ENCODE peak calls at places on chromosome 20, in four cellular contexts. I, U, T and O are unnamed samples.
A peak's percentile ranks its signal among the peaks of the same experiment; 100 is the strongest.

GRCh38 chr20:57395111-57395959 is 4.1 kb downstream of the RBM38 start:
- DNase-seq in U (peak; percentile 66), T (no peak), I (peak; percentile 53), O (peak; percentile 91)

GRCh38 chr20:24665741-24666191 is 196.3 kb downstream of the SYNDIG1 start:
- DNase-seq in U (no peak), I (no peak), T (no peak), O (no peak)

GRCh38 chr20:10185741-10186558 is 32.7 kb upstream of the SNAP25 start:
- DNase-seq in T (no peak), U (no peak), I (no peak), O (no peak)

GRCh38 chr20:49799698-49800097 is 12.9 kb upstream of the SLC9A8 start:
- DNase-seq in T (no peak), I (no peak), U (no peak), O (no peak)

GRCh38 chr20:14335122-14335521 is 2.3 kb downstream of the FLRT3 start:
- DNase-seq in T (no peak), U (no peak), I (no peak), O (no peak)

GRCh38 chr20:36167826-36168634 is 13.5 kb downstream of the EPB41L1 start:
- DNase-seq in T (no peak), U (no peak), I (peak; percentile 84), O (no peak)

GRCh38 chr20:39861381-39861780 is 827.7 kb downstream of the MAFB start:
- DNase-seq in T (no peak), U (no peak), I (no peak), O (no peak)

GRCh38 chr20:3805594-3806264 is 9.6 kb downstream of the CDC25B start:
- DNase-seq in T (no peak), U (no peak), I (peak; percentile 50), O (no peak)

GRCh38 chr20:37243937-37244571 is 17.6 kb downstream of the GHRH start:
- DNase-seq in U (no peak), I (no peak), T (no peak), O (no peak)

GRCh38 chr20:3224681-3225421 is 14.1 kb downstream of the SLC4A11 start:
- DNase-seq in U (no peak), I (no peak), T (no peak), O (no peak)

DNA sequence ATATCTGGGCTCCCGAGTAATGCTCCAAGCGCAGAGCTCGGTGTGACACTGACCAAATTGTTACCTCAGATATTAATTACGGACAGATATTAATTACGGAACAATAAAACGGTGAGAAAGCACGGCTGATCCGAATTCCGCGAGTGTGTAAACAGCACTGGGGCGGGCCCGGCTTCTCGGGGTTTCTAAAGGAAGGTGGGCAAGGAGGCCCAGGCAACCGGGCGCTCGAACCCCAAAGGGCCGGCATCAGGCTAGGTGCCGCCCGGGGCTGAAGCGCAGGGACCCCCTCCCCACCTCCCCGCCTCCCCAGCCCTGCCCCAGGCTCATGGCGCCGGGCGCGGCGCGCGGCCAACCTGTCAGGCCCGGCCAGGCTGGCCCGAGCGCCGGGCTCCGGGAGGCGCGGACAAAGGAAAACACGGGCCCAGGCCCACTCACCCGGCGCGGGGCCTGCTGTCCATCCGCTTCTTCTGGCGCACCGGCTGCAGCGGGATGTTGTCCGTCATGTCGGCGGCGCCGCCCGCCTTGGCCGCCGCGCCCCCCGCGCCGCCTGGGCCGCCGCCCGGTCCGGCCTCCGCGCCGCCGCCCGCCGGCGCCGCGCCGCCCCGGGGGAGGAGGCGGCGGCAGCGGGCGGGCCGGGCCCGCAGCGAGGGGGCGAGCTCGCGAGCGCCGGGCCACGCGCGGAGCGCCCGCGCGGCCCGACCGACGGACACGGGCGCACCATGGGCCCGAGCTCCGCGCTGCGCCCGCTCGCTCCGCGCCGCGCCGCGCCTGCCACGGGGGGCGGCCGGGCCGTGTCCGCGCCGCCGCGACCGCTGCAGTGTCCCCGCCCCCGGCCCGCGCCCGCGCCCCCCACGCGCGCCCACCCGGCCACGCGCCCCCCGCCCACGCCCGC is at the start of gene ATP9A:
- DNase-seq in I (peak; percentile 31), U (no peak), T (peak; percentile 61), O (peak; percentile 76)
- TF ChIP-seq CTCF in I (no peak), U (no peak), T (no peak), O (no peak)

DNA sequence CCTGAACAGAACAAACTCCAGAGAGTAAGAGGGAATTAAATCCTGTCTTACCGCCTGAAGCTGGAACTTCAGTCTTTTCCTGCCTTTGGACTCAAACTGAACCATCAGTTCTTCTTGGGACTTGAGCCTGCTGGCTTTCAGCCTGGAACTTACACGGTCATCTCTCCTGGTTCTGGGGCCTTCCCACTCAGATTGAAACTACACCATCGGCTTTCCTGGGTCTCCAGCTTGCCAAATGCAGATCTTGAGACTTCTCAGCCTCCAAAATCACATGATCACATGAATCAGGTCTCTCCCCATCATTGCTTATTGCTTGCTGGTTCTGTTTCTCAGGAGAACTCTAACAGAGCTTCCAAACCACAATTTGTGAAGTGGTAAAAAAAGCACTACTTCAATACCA is 276.3 kb downstream of the KIF16B start:
- DNase-seq in I (no peak), U (no peak), T (no peak), O (no peak)
- H3K4me1 ChIP-seq in I (peaks cover 8% of the 10 kb centered on the region), U (no peaks in the 10 kb centered on the region), T (no peaks in the 10 kb centered on the region), O (peaks cover 9% of the 10 kb centered on the region)

GRCh38 chr20:44600758-44601562 is 18.6 kb downstream of the PKIG start:
- DNase-seq in U (no peak), I (peak; percentile 47), T (no peak), O (no peak)
- H3K9ac ChIP-seq in U (no peak overlapping the region), I (no peak overlapping the region), T (no peak overlapping the region), O (no peak overlapping the region)

GRCh38 chr20:6612615-6612917 is 154.9 kb upstream of the BMP2 start:
- DNase-seq in I (no peak), U (no peak), T (no peak), O (no peak)

GRCh38 chr20:6614836-6615235 is 152.7 kb upstream of the BMP2 start:
- DNase-seq in U (no peak), T (no peak), I (no peak), O (no peak)

GRCh38 chr20:6613280-6613861 is 154.1 kb upstream of the BMP2 start:
- DNase-seq in U (no peak), T (no peak), I (no peak), O (no peak)

GRCh38 chr20:6611911-6612614 is 155.4 kb upstream of the BMP2 start:
- DNase-seq in U (no peak), T (no peak), I (no peak), O (no peak)

GRCh38 chr20:6616421-6616820 is 151.1 kb upstream of the BMP2 start:
- DNase-seq in I (no peak), T (no peak), U (no peak), O (no peak)
- TF ChIP-seq CTCF in I (no peak), T (no peak), U (no peak), O (no peak)

GRCh38 chr20:20731000-20731944 is 18.8 kb upstream of the RALGAPA2 start:
- DNase-seq in U (no peak), T (no peak), I (no peak), O (no peak)
- H3K4me1 ChIP-seq in U (no peaks in the 10 kb centered on the region), T (no peaks in the 10 kb centered on the region), I (no peaks in the 10 kb centered on the region), O (peaks cover 19% of the 10 kb centered on the region)

DNA sequence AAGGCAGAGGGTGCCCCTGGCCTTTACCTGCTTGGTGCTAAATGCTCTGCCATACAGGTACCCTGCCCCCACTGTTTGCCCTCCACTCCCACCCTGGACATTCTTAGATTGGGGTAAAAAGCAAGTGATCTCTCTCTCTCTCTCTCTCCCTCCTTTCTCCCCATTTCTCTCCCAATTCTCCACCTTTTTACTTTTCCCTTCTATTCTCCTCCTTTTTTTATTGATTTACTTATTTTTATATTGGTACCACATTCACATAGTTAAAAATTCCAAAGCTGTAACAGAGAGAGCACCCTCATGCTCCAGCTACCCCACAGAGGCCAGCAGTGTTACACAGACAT is 37.7 kb upstream of the ID1 start:
- DNase-seq in U (no peak), I (no peak), T (no peak), O (no peak)
- H3K9ac ChIP-seq in U (no peak overlapping the region), I (no peak overlapping the region), T (no peak overlapping the region), O (no peak overlapping the region)

GRCh38 chr20:48096212-48096875 is 311.1 kb upstream of the SULF2 start:
- DNase-seq in I (no peak), T (no peak), U (no peak), O (no peak)

GRCh38 chr20:48094944-48095343 is 309.7 kb upstream of the SULF2 start:
- DNase-seq in T (no peak), U (no peak), I (no peak), O (no peak)

GRCh38 chr20:48092596-48093280 is 307.5 kb upstream of the SULF2 start:
- DNase-seq in T (no peak), I (no peak), U (no peak), O (no peak)

GRCh38 chr20:48096957-48097890 is 311.9 kb upstream of the SULF2 start:
- DNase-seq in T (no peak), I (no peak), U (no peak), O (no peak)

GRCh38 chr20:48094196-48094749 is 309.0 kb upstream of the SULF2 start:
- DNase-seq in I (no peak), U (no peak), T (no peak), O (no peak)
- TF ChIP-seq CTCF in I (no peak), U (no peak), T (no peak), O (no peak)